ENCODE peak calls at places on chromosome 16, in six cellular contexts. P is GM23248, H is thoracic aorta, S is small intestine, V is suprapubic skin, W is uterus. O is an unnamed sample.

GRCh38 chr16:83813818-83814653 is 6.3 kb downstream of the HSBP1 start:
- DNase-seq in H (no peak), S (no peak), W (peak; percentile 46), P (peak; percentile 72), V (no peak), O (no peak)

GRCh38 chr16:74279266-74279665 is 17.3 kb upstream of the PSMD7 start:
- DNase-seq in W (no peak), H (no peak), V (no peak), P (no peak), S (no peak), O (no peak)

GRCh38 chr16:70250748-70251650 is 741 bp downstream of the EXOSC6 start:
- DNase-seq in P (peak; percentile 79), S (peak; percentile 43), W (no peak), V (no peak), H (no peak), O (peak; percentile 16)

GRCh38 chr16:84513111-84514065 is 8.9 kb upstream of the MEAK7 start:
- DNase-seq in P (peak; percentile 52), W (no peak), S (no peak), V (no peak), H (no peak), O (no peak)

GRCh38 chr16:15526731-15527130 is 92.3 kb downstream of the BMERB1 start:
- DNase-seq in W (no peak), V (no peak), P (no peak), S (no peak), H (no peak), O (no peak)

GRCh38 chr16:19804538-19805323 is 79.9 kb downstream of the GPRC5B start:
- DNase-seq in S (peak; percentile 38), H (no peak), V (peak; percentile 81), P (no peak), W (peak; percentile 69), O (no peak)

GRCh38 chr16:30532285-30533145 is 2.1 kb downstream of the ZNF747 start:
- DNase-seq in H (no peak), S (no peak), W (no peak), P (no peak), V (no peak), O (no peak)

GRCh38 chr16:27859020-27859419 is 204.5 kb downstream of the GSG1L start:
- DNase-seq in P (no peak), S (no peak), V (no peak), H (no peak), W (no peak), O (no peak)

DNA sequence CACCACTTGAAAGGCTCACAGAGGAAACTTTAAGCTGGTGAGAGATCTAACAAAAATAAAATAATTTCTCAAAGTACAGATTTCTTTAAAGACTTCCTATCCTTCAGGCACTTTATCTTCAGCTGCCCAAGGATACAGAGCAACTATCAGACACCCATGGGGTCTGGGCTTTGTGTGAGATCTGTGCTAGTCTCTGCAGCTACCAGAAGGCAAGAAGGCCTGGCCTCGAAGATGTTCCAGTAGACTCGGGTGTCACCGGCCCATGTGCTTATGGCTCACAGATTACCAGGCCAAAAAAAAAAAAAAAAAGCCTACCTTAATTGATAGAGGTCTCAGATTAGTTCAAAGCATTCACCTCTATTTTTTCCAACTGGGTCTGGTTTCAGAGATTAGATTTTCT is 207.6 kb upstream of the FOXF1 start:
- DNase-seq in P (no peak), H (no peak), S (no peak), V (no peak), W (no peak), O (no peak)
- H3K27me3 ChIP-seq in P (peaks cover 34% of the 10 kb centered on the region), H (peaks cover 9% of the 10 kb centered on the region), S (no peaks in the 10 kb centered on the region), V (peaks cover 86% of the 10 kb centered on the region), W (no peaks in the 10 kb centered on the region), O (peaks cover 11% of the 10 kb centered on the region)

GRCh38 chr16:51144203-51144602 is 6.9 kb downstream of the SALL1 start:
- DNase-seq in P (no peak), W (no peak), S (no peak), H (no peak), V (no peak), O (no peak)
- H3K4me1 ChIP-seq in P (peaks cover 30% of the 10 kb centered on the region), W (no peaks in the 10 kb centered on the region), S (no peaks in the 10 kb centered on the region), H (no peaks in the 10 kb centered on the region), V (no peaks in the 10 kb centered on the region), O (no peaks in the 10 kb centered on the region)

DNA sequence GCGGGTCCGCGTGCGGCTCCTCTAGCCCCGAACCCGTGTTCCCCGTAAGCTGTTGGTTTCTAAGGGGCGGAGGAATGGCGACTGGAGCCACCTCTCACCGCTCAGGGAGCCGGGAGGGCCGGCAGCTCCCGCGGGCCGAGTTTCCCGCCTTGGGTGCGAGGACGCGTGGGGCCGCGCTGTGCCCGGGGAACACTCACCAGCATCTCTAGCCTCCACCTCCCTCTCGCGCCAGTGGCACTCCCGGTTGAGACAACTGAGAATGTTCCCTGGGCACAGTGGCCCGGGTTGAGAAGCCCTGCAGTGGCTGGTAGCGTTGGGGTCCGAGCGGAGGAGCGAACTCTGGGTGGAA is 560 bp downstream of the TELO2 start:
- DNase-seq in H (no peak), P (peak; percentile 61), V (no peak), W (no peak), S (no peak), O (no peak)
- H3K4me3 ChIP-seq in H (peak overlapping the region; percentile 95), P (peak overlapping the region; percentile 79), V (peak overlapping the region; percentile 68), W (peak overlapping the region; percentile 64), S (peak overlapping the region; percentile 78), O (peak overlapping the region; percentile 83)

DNA sequence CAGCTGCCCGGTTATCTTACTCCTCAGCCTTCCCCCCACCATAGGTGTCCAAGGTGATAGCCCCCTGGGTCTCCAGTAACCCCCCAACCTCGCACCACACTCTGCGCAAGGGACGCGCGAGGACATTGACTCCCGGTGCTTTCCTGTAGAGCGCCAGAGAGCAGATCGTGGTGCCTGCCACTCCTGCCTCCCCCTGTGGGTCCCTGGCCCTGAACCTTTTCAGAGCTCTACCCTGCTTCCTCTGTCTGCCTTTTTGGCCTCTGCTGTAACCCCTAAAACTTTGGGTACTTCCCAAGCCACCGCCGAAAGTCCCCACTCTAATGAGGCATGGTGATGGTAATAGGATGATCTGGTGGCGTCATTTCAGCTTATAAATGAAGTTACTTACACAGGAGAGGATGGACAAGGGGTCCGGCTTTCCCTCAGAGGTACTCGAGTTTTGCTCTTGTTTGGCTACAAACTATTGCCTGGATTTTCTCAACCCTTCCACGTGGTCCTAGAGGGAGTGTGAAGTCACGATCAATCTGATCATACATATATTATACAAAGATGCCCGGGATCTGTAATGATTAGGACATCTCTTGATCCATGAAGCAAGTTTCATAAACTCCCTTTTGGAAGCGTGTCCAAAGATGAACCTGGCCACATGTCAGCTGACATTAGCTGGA is 2.1 kb upstream of the CDH11 start:
- DNase-seq in W (peak; percentile 16), H (no peak), S (no peak), V (peak; percentile 60), P (peak; percentile 18), O (no peak)
- H3K27me3 ChIP-seq in W (no peaks in the 10 kb centered on the region), H (no peaks in the 10 kb centered on the region), S (peaks cover 9% of the 10 kb centered on the region), V (peaks cover 43% of the 10 kb centered on the region), P (no peaks in the 10 kb centered on the region), O (peaks cover 5% of the 10 kb centered on the region)

DNA sequence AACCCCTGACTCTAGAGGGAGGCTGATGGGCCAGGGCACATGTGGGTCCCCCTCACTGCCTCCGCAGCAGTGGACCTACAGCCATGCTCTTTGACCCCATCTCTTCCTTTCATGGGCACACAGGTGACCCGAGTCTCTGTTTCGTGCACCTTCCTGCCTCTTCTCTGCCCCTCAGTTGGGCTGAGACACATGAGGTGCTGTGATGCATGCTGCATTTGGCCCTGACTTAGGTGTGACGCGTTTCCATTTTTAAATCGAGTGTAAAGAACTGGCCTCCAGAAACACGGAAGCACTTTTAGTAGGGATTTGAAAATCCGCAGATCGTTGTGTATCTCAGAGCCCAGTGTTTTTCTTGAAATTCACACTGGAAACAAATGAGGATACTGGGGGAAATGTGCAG is 24.6 kb downstream of the C16orf90 start:
- DNase-seq in H (no peak), W (no peak), V (no peak), P (no peak), S (no peak), O (no peak)
- H3K4me1 ChIP-seq in H (peaks cover 20% of the 10 kb centered on the region), W (no peaks in the 10 kb centered on the region), V (peaks cover 27% of the 10 kb centered on the region), P (peaks cover 16% of the 10 kb centered on the region), S (peaks cover 3% of the 10 kb centered on the region), O (peaks cover 5% of the 10 kb centered on the region)

DNA sequence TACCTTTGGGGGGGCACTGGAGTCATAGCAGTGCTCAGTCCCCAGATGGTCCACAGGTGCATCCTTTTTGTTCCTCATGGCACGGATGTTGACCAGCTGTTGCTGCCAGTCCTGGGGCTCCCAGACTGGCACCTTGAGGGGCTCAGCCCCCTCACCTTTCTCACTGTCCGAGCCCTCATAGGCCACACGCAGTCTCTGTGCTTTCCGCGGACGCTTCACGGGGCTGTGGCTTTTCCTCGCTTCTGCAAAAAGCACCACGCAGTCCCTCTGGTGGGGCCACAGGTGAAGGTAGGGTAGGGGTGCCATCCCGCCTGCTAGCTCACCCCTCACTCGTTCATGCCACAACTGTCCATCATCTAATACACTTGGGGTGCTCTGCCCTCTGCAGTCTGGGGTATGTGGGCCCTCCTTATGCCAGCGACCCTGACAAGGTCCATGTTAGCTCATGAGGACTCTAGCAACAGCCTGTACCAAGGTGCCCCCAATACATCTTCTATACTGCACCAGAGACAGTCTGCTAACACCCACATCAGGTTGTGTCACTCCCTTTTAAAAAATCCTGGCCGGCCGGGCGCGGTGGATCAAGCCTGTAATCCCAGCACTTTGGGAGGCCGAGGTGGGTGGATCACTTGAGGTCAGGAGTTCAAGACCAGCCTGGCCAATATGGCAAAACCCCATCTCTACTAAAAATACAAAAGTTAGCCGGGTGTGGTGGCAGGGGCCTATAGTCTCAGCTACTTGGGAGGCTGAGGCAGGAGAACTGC is 1.3 kb downstream of the NTHL1 start:
- DNase-seq in P (no peak), W (no peak), H (no peak), V (peak; percentile 59), S (no peak), O (no peak)
- H3K4me3 ChIP-seq in P (peak overlapping the region; percentile 83), W (peak overlapping the region; percentile 66), H (peak overlapping the region; percentile 86), V (peak overlapping the region; percentile 75), S (no peak overlapping the region), O (no peak overlapping the region)

DNA sequence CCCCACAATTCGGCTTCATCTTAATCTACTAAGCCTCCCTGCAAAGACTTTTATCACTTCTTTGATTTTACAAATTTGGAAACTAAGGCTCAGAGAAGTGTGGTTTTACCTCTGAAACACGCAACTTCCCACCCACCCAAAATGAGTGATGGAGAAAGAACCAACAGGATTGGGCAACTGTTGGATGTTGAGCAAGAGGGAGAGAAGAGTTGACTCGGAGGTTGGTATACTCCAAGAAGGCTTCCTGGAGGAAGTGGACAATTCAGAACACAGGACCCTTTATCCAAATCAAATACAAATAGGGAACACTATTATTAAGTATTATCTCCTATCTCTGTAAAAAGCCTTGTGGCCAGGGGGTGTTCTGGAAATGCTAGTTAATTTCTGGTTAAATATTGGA is 323.0 kb downstream of the C16orf95 start:
- DNase-seq in H (no peak), V (no peak), S (no peak), P (no peak), W (no peak), O (no peak)
- H3K27me3 ChIP-seq in H (no peaks in the 10 kb centered on the region), V (peaks cover 62% of the 10 kb centered on the region), S (peaks cover 7% of the 10 kb centered on the region), P (peaks cover 9% of the 10 kb centered on the region), W (no peaks in the 10 kb centered on the region), O (no peaks in the 10 kb centered on the region)

O was measured in effector memory CD4-positive, alpha-beta T cell.